ENCODE peak calls at places on chromosomes 2 and 18, in eight cellular contexts. U is thoracic aorta; C is skeletal muscle cell; Y is neural progenitor cell; Z is activated naive CD4-positive, alpha-beta T cell treated with Interleukin-2 at 50 U/mL for 16 hours; N is GM20000; O is neural crest cell; V is HFFc6. T is an unnamed sample.

GRCh38 chr18:8351173-8351572 is 258.1 kb upstream of the RAB12 start:
- DNase-seq in N (no peak), V (peak; percentile 32), C (no peak), O (no peak), Z (no peak), U (no peak), Y (no peak), T (no peak)

GRCh38 chr2:96954490-96954846 is 31.9 kb downstream of the FAM178B start:
- DNase-seq in C (no peak), O (no peak), N (peak; percentile 69), Z (no peak), Y (no peak), U (no peak), V (no peak), T (no peak)

GRCh38 chr2:100011272-100011711 is 131.1 kb downstream of the AFF3 start:
- DNase-seq in Z (no peak), O (no peak), U (no peak), C (peak; percentile 96), Y (no peak), V (peak; percentile 75), N (no peak), T (peak; percentile 90)

GRCh38 chr18:78805840-78806239 is 173.8 kb upstream of the SALL3 start:
- DNase-seq in O (no peak), U (no peak), V (no peak), N (no peak), C (no peak), Y (no peak), Z (no peak), T (no peak)

GRCh38 chr2:119198267-119198840 is 25.3 kb upstream of the STEAP3 start:
- DNase-seq in O (no peak), Z (no peak), Y (no peak), C (no peak), U (no peak), N (no peak), V (peak; percentile 27), T (no peak)

GRCh38 chr2:21155365-21156136 is 31.8 kb downstream of the TDRD15 start:
- DNase-seq in N (no peak), V (no peak), U (no peak), C (no peak), Y (no peak), O (no peak), Z (no peak), T (no peak)

GRCh38 chr2:197184959-197185586 is 125.5 kb downstream of the ANKRD44 start:
- DNase-seq in O (no peak), Y (peak; percentile 81), Z (no peak), C (no peak), U (peak; percentile 45), V (no peak), N (no peak), T (no peak)

GRCh38 chr18:28153485-28154065 is 23.4 kb downstream of the CDH2 start:
- DNase-seq in N (no peak), O (no peak), V (no peak), C (no peak), Z (no peak), U (no peak), Y (no peak), T (no peak)

GRCh38 chr2:85174943-85175342 is 41.8 kb downstream of the TCF7L1 start:
- DNase-seq in V (no peak), O (no peak), N (no peak), C (no peak), Z (no peak), U (no peak), Y (peak; percentile 55), T (no peak)

T was measured in AG04450.